ENCODE peak calls at places on chromosomes 13 and 19, in nine cellular contexts. T, V, B, N, F, J, X, C and Q are unnamed samples.

GRCh38 chr19:5680083-5680436 is 256 bp downstream of the MICOS13 start:
- DNase-seq in B (no peak), X (no peak), V (no peak), J (no peak), C (no peak), N (no peak), F (no peak), T (peak), Q (peak)

GRCh38 chr13:110757296-110757695 is 43.8 kb downstream of the ING1 start:
- DNase-seq in V (no peak), F (no peak), X (no peak), B (no peak), J (no peak), N (no peak), T (no peak), C (no peak), Q (no peak)

GRCh38 chr13:45055198-45055901 is 65.0 kb upstream of the GTF2F2 start:
- DNase-seq in X (no peak), N (no peak), C (no peak), V (no peak), B (peak), T (no peak), F (no peak), J (no peak), Q (no peak)

GRCh38 chr13:78638216-78638615 is 20.7 kb downstream of the OBI1 start:
- DNase-seq in V (no peak), J (no peak), T (no peak), F (no peak), X (no peak), B (no peak), N (no peak), C (no peak), Q (no peak)

GRCh38 chr19:40806385-40807146 is 7.6 kb downstream of the EGLN2 start:
- DNase-seq in T (peak), J (peak), C (peak), F (peak), X (peak), N (peak), V (peak), B (peak), Q (peak)

GRCh38 chr19:45114116-45114515 is 21.1 kb downstream of the PPP1R37 start:
- DNase-seq in B (no peak), V (no peak), C (no peak), N (no peak), F (no peak), J (no peak), X (no peak), T (no peak), Q (no peak)

GRCh38 chr19:56350416-56351045 is 35.9 kb upstream of the ZSCAN5A start:
- DNase-seq in T (no peak), C (no peak), F (no peak), X (no peak), B (peak), N (peak), V (no peak), J (peak), Q (peak)

GRCh38 chr19:30206187-30206586 is 166.0 kb upstream of the ZNF536 start:
- DNase-seq in B (no peak), X (no peak), J (no peak), V (no peak), C (no peak), T (no peak), F (no peak), N (no peak), Q (no peak)

GRCh38 chr19:46880440-46880839 is 19.6 kb downstream of the ARHGAP35 start:
- DNase-seq in X (no peak), V (no peak), C (no peak), F (no peak), T (no peak), B (no peak), N (no peak), J (no peak), Q (no peak)

GRCh38 chr19:48311384-48311783 is 14.0 kb upstream of the EMP3 start:
- DNase-seq in J (no peak), V (no peak), B (no peak), X (no peak), T (no peak), F (no peak), N (no peak), C (no peak), Q (no peak)

GRCh38 chr13:41232715-41233114 is 30.7 kb downstream of the MTRF1 start:
- DNase-seq in V (no peak), C (no peak), N (no peak), B (no peak), J (no peak), X (no peak), T (no peak), F (no peak), Q (no peak)

GRCh38 chr13:90615236-90615635 is 732.3 kb upstream of the MIR17HG start:
- DNase-seq in C (no peak), X (no peak), V (no peak), N (no peak), F (no peak), B (no peak), J (no peak), T (no peak), Q (peak)

GRCh38 chr19:39998511-39998910 is 1.7 kb downstream of the ZNF546 start:
- DNase-seq in B (no peak), T (no peak), X (no peak), N (no peak), V (no peak), J (no peak), C (no peak), F (no peak), Q (no peak)

GRCh38 chr13:112159575-112160547 is 92.9 kb downstream of the SOX1 start:
- DNase-seq in F (no peak), N (no peak), V (no peak), T (peak), X (no peak), J (no peak), C (no peak), B (no peak), Q (peak)

GRCh38 chr19:46221981-46222610 is 7.4 kb upstream of the IGFL1 start:
- DNase-seq in C (no peak), B (no peak), T (peak), F (no peak), X (no peak), N (no peak), J (peak), V (no peak), Q (peak)

GRCh38 chr19:40321566-40322270 is 26.5 kb downstream of the C19orf47 start:
- DNase-seq in C (no peak), F (no peak), T (peak), N (no peak), V (no peak), B (no peak), J (no peak), X (no peak), Q (no peak)

GRCh38 chr19:9848060-9848459 is 12.9 kb downstream of the PIN1 start:
- DNase-seq in N (peak), V (no peak), J (no peak), X (no peak), B (no peak), T (no peak), C (no peak), F (no peak), Q (no peak)

GRCh38 chr19:3024870-3025515 is 4.1 kb downstream of the TLE2 start:
- DNase-seq in T (no peak), C (no peak), N (no peak), V (no peak), B (no peak), X (no peak), F (no peak), J (no peak), Q (no peak)

GRCh38 chr13:39823063-39823713 is 167.7 kb downstream of the COG6 start:
- DNase-seq in N (no peak), X (no peak), C (no peak), B (no peak), F (no peak), J (no peak), T (no peak), V (no peak), Q (no peak)

GRCh38 chr19:33332248-33332647 is 29.9 kb upstream of the CEBPA start:
- DNase-seq in T (no peak), V (no peak), B (no peak), J (no peak), C (peak), X (no peak), F (no peak), N (no peak), Q (no peak)

GRCh38 chr19:37304884-37305255 is 66.0 kb upstream of the ZNF527 start:
- DNase-seq in B (no peak), T (no peak), V (no peak), N (no peak), C (no peak), X (peak), F (no peak), J (no peak), Q (no peak)

GRCh38 chr13:40109324-40109958 is 454.0 kb downstream of the COG6 start:
- DNase-seq in T (no peak), N (no peak), J (no peak), V (no peak), B (no peak), F (no peak), C (no peak), X (no peak), Q (no peak)

GRCh38 chr13:46622013-46622917 is 69.3 kb downstream of the LRCH1 start:
- DNase-seq in C (no peak), X (no peak), V (no peak), J (no peak), B (no peak), N (no peak), F (no peak), T (no peak), Q (no peak)